ENCODE peak calls at places on chromosomes 12 and 14, in four cellular contexts. One of them, this sample, is unnamed.

GRCh38 chr12:42961395-42961794 is 371.8 kb upstream of the PRICKLE1 start:
- DNase-seq in activated CD4-positive, alpha-beta T cell treated with anti-CD3 and anti-CD28 coated beads, Interleukin-2, amount 50 U/mL, for 4 hours: no peak
- DNase-seq in stimulated activated CD4-positive, alpha-beta T cell treated with anti-CD3 and anti-CD28 coated beads, Interleukin-15, amount 100 ng/mL, for 24 hours: no peak
- DNase-seq in transverse colon: no peak
- DNase-seq in this sample: no peak

GRCh38 chr14:79442776-79443175 is 768.5 kb downstream of the DIO2 start:
- DNase-seq in activated CD4-positive, alpha-beta T cell treated with anti-CD3 and anti-CD28 coated beads, Interleukin-2, amount 50 U/mL, for 4 hours: no peak
- DNase-seq in transverse colon: no peak
- DNase-seq in stimulated activated CD4-positive, alpha-beta T cell treated with anti-CD3 and anti-CD28 coated beads, Interleukin-15, amount 100 ng/mL, for 24 hours: no peak
- DNase-seq in this sample: no peak

GRCh38 chr12:2682301-2683282 is 112.2 kb upstream of the FKBP4 start:
- DNase-seq in stimulated activated CD4-positive, alpha-beta T cell treated with anti-CD3 and anti-CD28 coated beads, Interleukin-15, amount 100 ng/mL, for 24 hours: peak; percentile 38
- DNase-seq in transverse colon: peak; percentile 31
- DNase-seq in activated CD4-positive, alpha-beta T cell treated with anti-CD3 and anti-CD28 coated beads, Interleukin-2, amount 50 U/mL, for 4 hours: peak; percentile 25
- DNase-seq in this sample: no peak

GRCh38 chr12:50004696-50005095 is 20.6 kb downstream of the RACGAP1 start:
- DNase-seq in stimulated activated CD4-positive, alpha-beta T cell treated with anti-CD3 and anti-CD28 coated beads, Interleukin-15, amount 100 ng/mL, for 24 hours: no peak
- DNase-seq in activated CD4-positive, alpha-beta T cell treated with anti-CD3 and anti-CD28 coated beads, Interleukin-2, amount 50 U/mL, for 4 hours: no peak
- DNase-seq in transverse colon: no peak
- DNase-seq in this sample: no peak

GRCh38 chr12:102220736-102221135 is 23.1 kb upstream of the PMCH start:
- DNase-seq in transverse colon: no peak
- DNase-seq in stimulated activated CD4-positive, alpha-beta T cell treated with anti-CD3 and anti-CD28 coated beads, Interleukin-15, amount 100 ng/mL, for 24 hours: no peak
- DNase-seq in activated CD4-positive, alpha-beta T cell treated with anti-CD3 and anti-CD28 coated beads, Interleukin-2, amount 50 U/mL, for 4 hours: no peak
- DNase-seq in this sample: no peak

GRCh38 chr14:58832010-58832409 is 194.2 kb downstream of the DACT1 start:
- DNase-seq in transverse colon: peak; percentile 14
- DNase-seq in activated CD4-positive, alpha-beta T cell treated with anti-CD3 and anti-CD28 coated beads, Interleukin-2, amount 50 U/mL, for 4 hours: no peak
- DNase-seq in stimulated activated CD4-positive, alpha-beta T cell treated with anti-CD3 and anti-CD28 coated beads, Interleukin-15, amount 100 ng/mL, for 24 hours: no peak
- DNase-seq in this sample: no peak

GRCh38 chr12:92602476-92602875 is 100.3 kb upstream of the PLEKHG7 start:
- DNase-seq in transverse colon: no peak
- DNase-seq in activated CD4-positive, alpha-beta T cell treated with anti-CD3 and anti-CD28 coated beads, Interleukin-2, amount 50 U/mL, for 4 hours: no peak
- DNase-seq in stimulated activated CD4-positive, alpha-beta T cell treated with anti-CD3 and anti-CD28 coated beads, Interleukin-15, amount 100 ng/mL, for 24 hours: no peak
- DNase-seq in this sample: no peak

GRCh38 chr12:70180140-70180539 is 63.1 kb upstream of the CNOT2 start:
- DNase-seq in activated CD4-positive, alpha-beta T cell treated with anti-CD3 and anti-CD28 coated beads, Interleukin-2, amount 50 U/mL, for 4 hours: no peak
- DNase-seq in stimulated activated CD4-positive, alpha-beta T cell treated with anti-CD3 and anti-CD28 coated beads, Interleukin-15, amount 100 ng/mL, for 24 hours: no peak
- DNase-seq in transverse colon: no peak
- DNase-seq in this sample: no peak

GRCh38 chr12:6961278-6961694 is 9.2 kb downstream of the PHB2 start:
- DNase-seq in stimulated activated CD4-positive, alpha-beta T cell treated with anti-CD3 and anti-CD28 coated beads, Interleukin-15, amount 100 ng/mL, for 24 hours: peak; percentile 97
- DNase-seq in activated CD4-positive, alpha-beta T cell treated with anti-CD3 and anti-CD28 coated beads, Interleukin-2, amount 50 U/mL, for 4 hours: peak; percentile 95
- DNase-seq in transverse colon: peak; percentile 83
- DNase-seq in this sample: peak; percentile 80

GRCh38 chr14:84579292-84579691 is 950.7 kb upstream of the FLRT2 start:
- DNase-seq in activated CD4-positive, alpha-beta T cell treated with anti-CD3 and anti-CD28 coated beads, Interleukin-2, amount 50 U/mL, for 4 hours: no peak
- DNase-seq in transverse colon: no peak
- DNase-seq in stimulated activated CD4-positive, alpha-beta T cell treated with anti-CD3 and anti-CD28 coated beads, Interleukin-15, amount 100 ng/mL, for 24 hours: no peak
- DNase-seq in this sample: no peak

GRCh38 chr12:113853491-113853890 is 112.6 kb downstream of the RBM19 start:
- DNase-seq in stimulated activated CD4-positive, alpha-beta T cell treated with anti-CD3 and anti-CD28 coated beads, Interleukin-15, amount 100 ng/mL, for 24 hours: no peak
- DNase-seq in activated CD4-positive, alpha-beta T cell treated with anti-CD3 and anti-CD28 coated beads, Interleukin-2, amount 50 U/mL, for 4 hours: no peak
- DNase-seq in transverse colon: no peak
- DNase-seq in this sample: no peak

GRCh38 chr12:103705927-103706326 is 118.9 kb downstream of the STAB2 start:
- DNase-seq in transverse colon: no peak
- DNase-seq in activated CD4-positive, alpha-beta T cell treated with anti-CD3 and anti-CD28 coated beads, Interleukin-2, amount 50 U/mL, for 4 hours: no peak
- DNase-seq in stimulated activated CD4-positive, alpha-beta T cell treated with anti-CD3 and anti-CD28 coated beads, Interleukin-15, amount 100 ng/mL, for 24 hours: no peak
- DNase-seq in this sample: no peak

GRCh38 chr12:113425960-113426453 is 3.8 kb downstream of the SDSL start:
- DNase-seq in activated CD4-positive, alpha-beta T cell treated with anti-CD3 and anti-CD28 coated beads, Interleukin-2, amount 50 U/mL, for 4 hours: no peak
- DNase-seq in transverse colon: no peak
- DNase-seq in stimulated activated CD4-positive, alpha-beta T cell treated with anti-CD3 and anti-CD28 coated beads, Interleukin-15, amount 100 ng/mL, for 24 hours: no peak
- DNase-seq in this sample: no peak

GRCh38 chr14:72708708-72709475 is 185.0 kb downstream of the DPF3 start:
- DNase-seq in transverse colon: no peak
- DNase-seq in stimulated activated CD4-positive, alpha-beta T cell treated with anti-CD3 and anti-CD28 coated beads, Interleukin-15, amount 100 ng/mL, for 24 hours: peak; percentile 22
- DNase-seq in activated CD4-positive, alpha-beta T cell treated with anti-CD3 and anti-CD28 coated beads, Interleukin-2, amount 50 U/mL, for 4 hours: no peak
- DNase-seq in this sample: no peak

GRCh38 chr12:82299617-82300016 is 58.6 kb downstream of the CCDC59 start:
- DNase-seq in activated CD4-positive, alpha-beta T cell treated with anti-CD3 and anti-CD28 coated beads, Interleukin-2, amount 50 U/mL, for 4 hours: no peak
- DNase-seq in stimulated activated CD4-positive, alpha-beta T cell treated with anti-CD3 and anti-CD28 coated beads, Interleukin-15, amount 100 ng/mL, for 24 hours: no peak
- DNase-seq in transverse colon: no peak
- DNase-seq in this sample: no peak

GRCh38 chr12:1935700-1936378 is 17.4 kb upstream of the CACNA2D4 start:
- DNase-seq in stimulated activated CD4-positive, alpha-beta T cell treated with anti-CD3 and anti-CD28 coated beads, Interleukin-15, amount 100 ng/mL, for 24 hours: no peak
- DNase-seq in activated CD4-positive, alpha-beta T cell treated with anti-CD3 and anti-CD28 coated beads, Interleukin-2, amount 50 U/mL, for 4 hours: no peak
- DNase-seq in transverse colon: no peak
- DNase-seq in this sample: no peak

GRCh38 chr12:6199531-6200265 is 502 bp upstream of the CD9 start:
- DNase-seq in activated CD4-positive, alpha-beta T cell treated with anti-CD3 and anti-CD28 coated beads, Interleukin-2, amount 50 U/mL, for 4 hours: no peak
- DNase-seq in transverse colon: peak; percentile 76
- DNase-seq in stimulated activated CD4-positive, alpha-beta T cell treated with anti-CD3 and anti-CD28 coated beads, Interleukin-15, amount 100 ng/mL, for 24 hours: no peak
- DNase-seq in this sample: no peak

GRCh38 chr14:99668307-99668997 is 15.6 kb upstream of the CYP46A1 start:
- DNase-seq in transverse colon: no peak
- DNase-seq in activated CD4-positive, alpha-beta T cell treated with anti-CD3 and anti-CD28 coated beads, Interleukin-2, amount 50 U/mL, for 4 hours: no peak
- DNase-seq in stimulated activated CD4-positive, alpha-beta T cell treated with anti-CD3 and anti-CD28 coated beads, Interleukin-15, amount 100 ng/mL, for 24 hours: no peak
- DNase-seq in this sample: no peak

GRCh38 chr12:15688202-15688736 is 100.9 kb downstream of the EPS8 start:
- DNase-seq in activated CD4-positive, alpha-beta T cell treated with anti-CD3 and anti-CD28 coated beads, Interleukin-2, amount 50 U/mL, for 4 hours: no peak
- DNase-seq in transverse colon: peak; percentile 61
- DNase-seq in stimulated activated CD4-positive, alpha-beta T cell treated with anti-CD3 and anti-CD28 coated beads, Interleukin-15, amount 100 ng/mL, for 24 hours: no peak
- DNase-seq in this sample: no peak

GRCh38 chr12:84554199-84554723 is 358.3 kb downstream of the SLC6A15 start:
- DNase-seq in activated CD4-positive, alpha-beta T cell treated with anti-CD3 and anti-CD28 coated beads, Interleukin-2, amount 50 U/mL, for 4 hours: no peak
- DNase-seq in stimulated activated CD4-positive, alpha-beta T cell treated with anti-CD3 and anti-CD28 coated beads, Interleukin-15, amount 100 ng/mL, for 24 hours: no peak
- DNase-seq in transverse colon: no peak
- DNase-seq in this sample: no peak